ENCODE peak calls at places on chromosomes 13 and 19, in six cellular contexts. T is PC-9, E is GM13976, I is head of caudate nucleus, H is ELR, R is keratinocyte. Q is an unnamed sample.

GRCh38 chr13:43815204-43815603 is 28.4 kb upstream of the ENOX1 start:
- DNase-seq in H (peak), I (no peak), R (no peak), T (no peak), E (no peak), Q (no peak)

GRCh38 chr19:55383789-55384575 is at the start of gene TMEM238:
- DNase-seq in H (peak), I (peak), R (no peak), T (peak), E (peak), Q (peak)

GRCh38 chr13:29771247-29771646 is 79.2 kb downstream of the UBL3 start:
- DNase-seq in H (peak), T (peak), R (no peak), E (no peak), I (no peak), Q (no peak)

GRCh38 chr19:29927944-29928669 is 13.9 kb upstream of the URI1 start:
- DNase-seq in I (peak), T (no peak), R (no peak), H (no peak), E (peak), Q (no peak)

GRCh38 chr19:6017576-6017975 is 39.6 kb upstream of the RANBP3 start:
- DNase-seq in R (no peak), E (no peak), T (no peak), H (no peak), I (no peak), Q (no peak)

GRCh38 chr13:36882829-36883390 is 37.1 kb downstream of the SMAD9 start:
- DNase-seq in R (no peak), H (no peak), I (no peak), T (no peak), E (no peak), Q (no peak)

GRCh38 chr13:75633285-75633684 is 2.8 kb upstream of the LMO7 start:
- DNase-seq in E (no peak), R (no peak), I (no peak), H (peak), T (no peak), Q (no peak)

GRCh38 chr13:72983085-72983768 is 75.6 kb upstream of the KLF5 start:
- DNase-seq in I (no peak), E (no peak), H (peak), T (no peak), R (no peak), Q (no peak)

GRCh38 chr19:5035105-5035761 is 66.3 kb downstream of the KDM4B start:
- DNase-seq in I (no peak), E (no peak), R (no peak), T (no peak), H (no peak), Q (no peak)

GRCh38 chr19:14871619-14872230 is 14.2 kb downstream of the OR7A17 start:
- DNase-seq in E (peak), T (peak), R (no peak), I (no peak), H (peak), Q (no peak)

GRCh38 chr19:35643255-35644205 is 2.0 kb downstream of the ETV2 start:
- DNase-seq in R (no peak), H (peak), I (peak), T (peak), E (peak), Q (no peak)

GRCh38 chr19:38224014-38224862 is at the start of gene DPF1:
- DNase-seq in I (peak), R (peak), E (peak), H (peak), T (peak), Q (no peak)

GRCh38 chr19:36009633-36010379 is 1.2 kb upstream of the SYNE4 start:
- DNase-seq in H (no peak), R (no peak), I (no peak), E (no peak), T (no peak), Q (no peak)

GRCh38 chr13:113947321-113948033 is 26.4 kb downstream of the C13orf46 start:
- DNase-seq in E (no peak), R (no peak), H (peak), I (peak), T (no peak), Q (no peak)

GRCh38 chr19:6272913-6273600 is 6.7 kb downstream of the MLLT1 start:
- DNase-seq in T (no peak), H (no peak), E (no peak), I (no peak), R (no peak), Q (no peak)

GRCh38 chr13:106143392-106143791 is 392.1 kb downstream of the EFNB2 start:
- DNase-seq in T (no peak), R (no peak), I (no peak), E (no peak), H (peak), Q (no peak)

GRCh38 chr13:89255844-89256406 is 1584.8 kb downstream of the SLITRK5 start:
- DNase-seq in H (no peak), R (no peak), I (no peak), E (no peak), T (no peak), Q (no peak)

GRCh38 chr19:11756965-11757364 is 9.8 kb upstream of the ZNF441 start:
- DNase-seq in I (no peak), T (no peak), H (no peak), E (no peak), R (no peak), Q (no peak)

GRCh38 chr13:44763604-44764311 is 187.6 kb upstream of the TSC22D1 start:
- DNase-seq in E (peak), T (no peak), R (no peak), I (peak), H (no peak), Q (no peak)

GRCh38 chr19:5903502-5904301 is at the start of gene NDUFA11:
- DNase-seq in R (no peak), I (peak), E (peak), H (peak), T (no peak), Q (no peak)

GRCh38 chr19:34173145-34173956 is 1.0 kb downstream of the LSM14A start:
- DNase-seq in I (peak), E (no peak), T (peak), H (peak), R (no peak), Q (peak)

GRCh38 chr19:8461891-8462290 is 17.1 kb downstream of the HNRNPM start:
- DNase-seq in E (no peak), I (no peak), H (no peak), T (no peak), R (no peak), Q (no peak)

GRCh38 chr19:8487137-8487851 is 15.1 kb downstream of the PRAM1 start:
- DNase-seq in I (peak), E (peak), R (no peak), T (no peak), H (no peak), Q (no peak)

GRCh38 chr13:20997301-20998061 is 63.9 kb downstream of the LATS2 start:
- DNase-seq in T (no peak), H (peak), E (no peak), R (peak), I (no peak), Q (no peak)

GRCh38 chr19:13784731-13785452 is 10.4 kb upstream of the ZSWIM4 start:
- DNase-seq in I (peak), T (peak), H (peak), R (no peak), E (peak), Q (no peak)

GRCh38 chr13:100544866-100545683 is 43.5 kb downstream of the GGACT start:
- DNase-seq in I (no peak), T (no peak), R (no peak), E (no peak), H (no peak), Q (no peak)

Q was measured in epithelial cell of prostate.